ENCODE peak calls at places on chromosomes 5 and 9, in six cellular contexts. U, Y, T, Q, J and H are unnamed samples.
A peak's percentile ranks its signal among the peaks of the same experiment; 100 is the strongest.

GRCh38 chr5:76691470-76692273 is 24.3 kb upstream of the F2R start:
- DNase-seq in J (no peak), U (peak; percentile 86), Y (no peak), Q (no peak), T (peak; percentile 71), H (peak; percentile 96)

GRCh38 chr9:78215706-78216105 is 20.2 kb upstream of the CEP78 start:
- DNase-seq in Y (peak; percentile 65), T (no peak), Q (no peak), J (no peak), U (peak; percentile 14), H (no peak)

GRCh38 chr5:148998174-148998797 is 64.6 kb downstream of the SH3TC2 start:
- DNase-seq in J (peak; percentile 85), Q (peak; percentile 60), T (peak; percentile 72), Y (no peak), U (peak; percentile 82), H (no peak)

GRCh38 chr9:89113851-89114250 is 64.8 kb downstream of the SHC3 start:
- DNase-seq in T (no peak), Q (no peak), U (no peak), Y (no peak), J (no peak), H (no peak)

GRCh38 chr9:129576546-129577543 is 44.1 kb downstream of the C9orf50 start:
- DNase-seq in Y (peak; percentile 44), T (peak; percentile 91), J (no peak), Q (no peak), U (peak; percentile 87), H (no peak)

GRCh38 chr5:113163328-113163727 is 186.7 kb downstream of the DCP2 start:
- DNase-seq in Q (no peak), T (peak; percentile 41), U (peak; percentile 22), J (no peak), Y (no peak), H (no peak)

GRCh38 chr5:168793844-168794837 is 215.0 kb upstream of the PANK3 start:
- DNase-seq in U (peak; percentile 52), T (peak; percentile 65), Y (peak; percentile 63), J (no peak), Q (no peak), H (peak; percentile 97)

GRCh38 chr9:91847576-91847975 is 102.5 kb downstream of the ROR2 start:
- DNase-seq in U (peak; percentile 71), Y (no peak), J (peak; percentile 29), Q (no peak), T (peak; percentile 77), H (no peak)

GRCh38 chr9:114363424-114363823 is 24.4 kb downstream of the AKNA start:
- DNase-seq in J (no peak), Y (no peak), T (no peak), Q (no peak), U (no peak), H (no peak)

GRCh38 chr5:35938518-35939227 is at the start of gene CAPSL:
- DNase-seq in U (peak; percentile 86), Y (no peak), T (peak; percentile 68), Q (peak; percentile 27), J (peak; percentile 98), H (peak; percentile 79)

GRCh38 chr5:82909816-82910215 is 167.4 kb downstream of the TMEM167A start:
- DNase-seq in Y (no peak), Q (no peak), J (no peak), U (no peak), T (no peak), H (no peak)

GRCh38 chr5:174723979-174724483 is 351 bp upstream of the MSX2 start:
- DNase-seq in Y (no peak), U (peak; percentile 13), T (peak; percentile 26), Q (no peak), J (peak; percentile 40), H (no peak)

GRCh38 chr5:157431544-157432200 is 28.3 kb upstream of the NIPAL4 start:
- DNase-seq in J (peak; percentile 65), T (peak; percentile 73), Q (peak; percentile 36), Y (peak; percentile 16), U (peak; percentile 82), H (no peak)

GRCh38 chr5:176425791-176426190 is 9.5 kb upstream of the CLTB start:
- DNase-seq in J (no peak), Q (no peak), U (no peak), Y (no peak), T (no peak), H (no peak)

GRCh38 chr9:4686584-4686983 is 7.2 kb downstream of the CDC37L1 start:
- DNase-seq in U (no peak), J (no peak), T (no peak), Y (no peak), Q (no peak), H (no peak)

GRCh38 chr5:132486318-132487094 is 4.1 kb downstream of the IRF1 start:
- DNase-seq in Y (no peak), J (no peak), Q (peak; percentile 11), U (no peak), T (no peak), H (no peak)

GRCh38 chr9:123318192-123318591 is 37.8 kb upstream of the CRB2 start:
- DNase-seq in U (no peak), Y (no peak), J (no peak), Q (no peak), T (peak; percentile 21), H (no peak)

GRCh38 chr5:68141494-68141893 is 74.1 kb upstream of the PIK3R1 start:
- DNase-seq in Q (no peak), U (peak; percentile 81), T (no peak), Y (no peak), J (no peak), H (no peak)

GRCh38 chr9:37983381-37984067 is 79.6 kb upstream of the SLC25A51 start:
- DNase-seq in J (no peak), Q (no peak), T (no peak), Y (no peak), U (no peak), H (no peak)

GRCh38 chr9:87387351-87388055 is 110.2 kb upstream of the DAPK1 start:
- DNase-seq in U (peak; percentile 30), Q (no peak), T (no peak), Y (no peak), J (no peak), H (no peak)

GRCh38 chr5:23026252-23027170 is 173.4 kb upstream of the CDH12 start:
- DNase-seq in J (no peak), U (peak; percentile 65), T (peak; percentile 7), Q (no peak), Y (no peak), H (no peak)

GRCh38 chr9:131545003-131545785 is at the start of gene PRRT1B:
- DNase-seq in Y (no peak), J (peak; percentile 81), Q (peak; percentile 92), T (no peak), U (peak; percentile 12), H (no peak)

GRCh38 chr5:147369742-147370374 is 135.0 kb downstream of the STK32A start:
- DNase-seq in J (peak; percentile 60), U (peak; percentile 47), Y (no peak), T (peak; percentile 33), Q (no peak), H (no peak)

GRCh38 chr5:178644826-178645545 is 18.1 kb upstream of the CLK4 start:
- DNase-seq in Q (no peak), J (no peak), Y (no peak), U (peak; percentile 75), T (peak; percentile 44), H (no peak)
- TF ChIP-seq CTCF in Q (no peak), J (no peak), Y (no peak), U (no peak), T (no peak), H (no peak)

GRCh38 chr5:133870661-133871060 is 97.8 kb downstream of the C5orf15 start:
- DNase-seq in T (peak; percentile 79), Q (no peak), Y (peak; percentile 45), J (no peak), U (peak; percentile 91), H (peak; percentile 84)

GRCh38 chr5:133867341-133867740 is 101.1 kb downstream of the C5orf15 start:
- DNase-seq in U (no peak), Y (no peak), J (no peak), T (no peak), Q (no peak), H (no peak)

GRCh38 chr5:133867851-133868545 is 100.4 kb downstream of the C5orf15 start:
- DNase-seq in J (no peak), Q (no peak), T (no peak), Y (no peak), U (no peak), H (no peak)

GRCh38 chr5:133868946-133869674 is 99.3 kb downstream of the C5orf15 start:
- DNase-seq in J (peak; percentile 82), Y (no peak), U (peak; percentile 88), Q (peak; percentile 52), T (peak; percentile 82), H (peak; percentile 18)

GRCh38 chr5:133869675-133869978 is 98.8 kb downstream of the C5orf15 start:
- DNase-seq in T (no peak), Y (no peak), U (no peak), Q (no peak), J (no peak), H (no peak)
- H3K4me3 ChIP-seq in T (no peak overlapping the region), Y (no peak overlapping the region), U (no peak overlapping the region), Q (no peak overlapping the region), J (no peak overlapping the region), H (no peak overlapping the region)

GRCh38 chr9:95104088-95104960 is 213.2 kb downstream of the FANCC start:
- DNase-seq in J (no peak), Q (no peak), T (peak; percentile 15), Y (no peak), U (no peak), H (no peak)
- TF ChIP-seq CTCF in J (no peak), Q (no peak), T (no peak), Y (no peak), U (no peak), H (no peak)

DNA sequence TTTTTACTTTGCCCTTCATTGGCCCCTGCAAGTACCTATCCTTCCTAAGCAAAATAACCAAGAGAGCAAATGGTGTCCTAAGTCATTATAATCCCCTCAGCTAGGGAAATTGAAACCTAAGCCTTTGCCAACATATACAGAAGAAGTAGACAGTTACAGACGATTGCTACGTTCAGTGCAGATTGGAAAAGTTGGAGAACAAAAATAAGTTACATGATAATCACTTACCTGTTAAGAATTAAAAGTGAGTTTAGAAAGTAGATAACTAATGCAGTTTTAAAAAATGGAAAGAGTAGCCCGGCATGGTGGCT is 244.8 kb downstream of the MPDZ start:
- DNase-seq in T (peak; percentile 21), J (no peak), Q (no peak), Y (no peak), U (peak; percentile 24), H (no peak)
- H3K4me3 ChIP-seq in T (no peak overlapping the region), J (no peak overlapping the region), Q (no peak overlapping the region), Y (no peak overlapping the region), U (peak overlapping the region; percentile 63), H (no peak overlapping the region)

DNA sequence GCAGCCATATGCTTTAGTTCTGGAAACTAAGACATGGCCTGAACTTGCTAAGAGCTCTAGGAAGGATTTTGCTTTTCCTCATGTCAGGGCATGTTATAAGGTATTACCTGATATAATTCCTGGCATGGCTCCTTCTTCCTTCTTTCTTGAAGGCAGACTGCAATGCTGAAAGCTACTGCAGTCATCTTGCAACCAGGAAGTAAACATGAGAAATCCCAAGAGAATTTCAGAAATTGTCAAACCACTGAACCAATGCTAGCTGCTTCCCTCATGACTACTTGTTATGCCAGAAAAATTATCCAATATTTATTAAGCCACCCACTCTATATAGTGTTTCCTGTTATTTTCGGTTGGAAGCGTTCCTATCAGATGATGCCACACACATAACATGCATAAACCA is 171.2 kb downstream of the TAF11L14 start:
- DNase-seq in T (no peak), Y (no peak), J (no peak), U (peak; percentile 71), Q (no peak), H (peak; percentile 22)
- TF ChIP-seq CTCF in T (no peak), Y (no peak), J (no peak), U (no peak), Q (no peak), H (no peak)